ENCODE peak calls at places on chromosomes 6 and 20, in nine cellular contexts. One of them, this sample, is unnamed.

GRCh38 chr6:227074-227782 is 65.1 kb upstream of the DUSP22 start:
- DNase-seq in stimulated activated naive CD8-positive, alpha-beta T cell treated with anti-CD3 and anti-CD28 coated beads, Interleukin-15, Interleukin-2, amounts not matched to agents 100 U/mL and 50 U/mL, for 24 hours: peak
- DNase-seq in H9: no peak
- DNase-seq in stimulated activated CD8-positive, alpha-beta memory T cell treated with anti-CD3 and anti-CD28 coated beads, Interleukin-2, amount 100 ng/mL, for 48 hours: no peak
- DNase-seq in astrocyte of the spinal cord: no peak
- DNase-seq in stimulated activated CD4-positive, alpha-beta T cell treated with anti-CD3 and anti-CD28 coated beads, Interleukin-15, amount 100 ng/mL, for 1 hour: no peak
- DNase-seq in midbrain: peak
- DNase-seq in occipital lobe: peak
- DNase-seq in activated CD8-positive, alpha-beta T cell treated with anti-CD3 and anti-CD28 coated beads for 36 hours: peak
- DNase-seq in this sample: peak

GRCh38 chr6:43089874-43090556 is 13.9 kb downstream of the PTK7 start:
- DNase-seq in stimulated activated naive CD8-positive, alpha-beta T cell treated with anti-CD3 and anti-CD28 coated beads, Interleukin-15, Interleukin-2, amounts not matched to agents 100 U/mL and 50 U/mL, for 24 hours: no peak
- DNase-seq in H9: no peak
- DNase-seq in stimulated activated CD8-positive, alpha-beta memory T cell treated with anti-CD3 and anti-CD28 coated beads, Interleukin-2, amount 100 ng/mL, for 48 hours: no peak
- DNase-seq in astrocyte of the spinal cord: no peak
- DNase-seq in stimulated activated CD4-positive, alpha-beta T cell treated with anti-CD3 and anti-CD28 coated beads, Interleukin-15, amount 100 ng/mL, for 1 hour: no peak
- DNase-seq in midbrain: no peak
- DNase-seq in occipital lobe: no peak
- DNase-seq in activated CD8-positive, alpha-beta T cell treated with anti-CD3 and anti-CD28 coated beads for 36 hours: no peak
- DNase-seq in this sample: no peak

GRCh38 chr20:210809-211502 is 16.1 kb upstream of the DEFB129 start:
- DNase-seq in stimulated activated naive CD8-positive, alpha-beta T cell treated with anti-CD3 and anti-CD28 coated beads, Interleukin-15, Interleukin-2, amounts not matched to agents 100 U/mL and 50 U/mL, for 24 hours: no peak
- DNase-seq in H9: no peak
- DNase-seq in stimulated activated CD8-positive, alpha-beta memory T cell treated with anti-CD3 and anti-CD28 coated beads, Interleukin-2, amount 100 ng/mL, for 48 hours: no peak
- DNase-seq in astrocyte of the spinal cord: no peak
- DNase-seq in stimulated activated CD4-positive, alpha-beta T cell treated with anti-CD3 and anti-CD28 coated beads, Interleukin-15, amount 100 ng/mL, for 1 hour: no peak
- DNase-seq in midbrain: no peak
- DNase-seq in occipital lobe: no peak
- DNase-seq in activated CD8-positive, alpha-beta T cell treated with anti-CD3 and anti-CD28 coated beads for 36 hours: no peak
- DNase-seq in this sample: no peak

GRCh38 chr6:90003069-90003800 is 109.0 kb downstream of the GJA10 start:
- DNase-seq in stimulated activated naive CD8-positive, alpha-beta T cell treated with anti-CD3 and anti-CD28 coated beads, Interleukin-15, Interleukin-2, amounts not matched to agents 100 U/mL and 50 U/mL, for 24 hours: no peak
- DNase-seq in H9: no peak
- DNase-seq in stimulated activated CD8-positive, alpha-beta memory T cell treated with anti-CD3 and anti-CD28 coated beads, Interleukin-2, amount 100 ng/mL, for 48 hours: no peak
- DNase-seq in astrocyte of the spinal cord: no peak
- DNase-seq in stimulated activated CD4-positive, alpha-beta T cell treated with anti-CD3 and anti-CD28 coated beads, Interleukin-15, amount 100 ng/mL, for 1 hour: no peak
- DNase-seq in midbrain: no peak
- DNase-seq in occipital lobe: no peak
- DNase-seq in activated CD8-positive, alpha-beta T cell treated with anti-CD3 and anti-CD28 coated beads for 36 hours: no peak
- DNase-seq in this sample: no peak

GRCh38 chr6:122969999-122970398 is 26.0 kb upstream of the CLVS2 start:
- DNase-seq in stimulated activated naive CD8-positive, alpha-beta T cell treated with anti-CD3 and anti-CD28 coated beads, Interleukin-15, Interleukin-2, amounts not matched to agents 100 U/mL and 50 U/mL, for 24 hours: no peak
- DNase-seq in H9: no peak
- DNase-seq in stimulated activated CD8-positive, alpha-beta memory T cell treated with anti-CD3 and anti-CD28 coated beads, Interleukin-2, amount 100 ng/mL, for 48 hours: no peak
- DNase-seq in astrocyte of the spinal cord: no peak
- DNase-seq in stimulated activated CD4-positive, alpha-beta T cell treated with anti-CD3 and anti-CD28 coated beads, Interleukin-15, amount 100 ng/mL, for 1 hour: no peak
- DNase-seq in midbrain: no peak
- DNase-seq in occipital lobe: no peak
- DNase-seq in activated CD8-positive, alpha-beta T cell treated with anti-CD3 and anti-CD28 coated beads for 36 hours: no peak
- DNase-seq in this sample: no peak

GRCh38 chr6:44062771-44063560 is 64.3 kb downstream of the MRPL14 start:
- DNase-seq in stimulated activated naive CD8-positive, alpha-beta T cell treated with anti-CD3 and anti-CD28 coated beads, Interleukin-15, Interleukin-2, amounts not matched to agents 100 U/mL and 50 U/mL, for 24 hours: peak
- DNase-seq in H9: peak
- DNase-seq in stimulated activated CD8-positive, alpha-beta memory T cell treated with anti-CD3 and anti-CD28 coated beads, Interleukin-2, amount 100 ng/mL, for 48 hours: peak
- DNase-seq in astrocyte of the spinal cord: no peak
- DNase-seq in stimulated activated CD4-positive, alpha-beta T cell treated with anti-CD3 and anti-CD28 coated beads, Interleukin-15, amount 100 ng/mL, for 1 hour: no peak
- DNase-seq in midbrain: no peak
- DNase-seq in occipital lobe: no peak
- DNase-seq in activated CD8-positive, alpha-beta T cell treated with anti-CD3 and anti-CD28 coated beads for 36 hours: peak
- DNase-seq in this sample: peak

GRCh38 chr20:36658300-36658699 is 12.3 kb upstream of the SLA2 start:
- DNase-seq in stimulated activated naive CD8-positive, alpha-beta T cell treated with anti-CD3 and anti-CD28 coated beads, Interleukin-15, Interleukin-2, amounts not matched to agents 100 U/mL and 50 U/mL, for 24 hours: no peak
- DNase-seq in H9: no peak
- DNase-seq in stimulated activated CD8-positive, alpha-beta memory T cell treated with anti-CD3 and anti-CD28 coated beads, Interleukin-2, amount 100 ng/mL, for 48 hours: no peak
- DNase-seq in astrocyte of the spinal cord: no peak
- DNase-seq in stimulated activated CD4-positive, alpha-beta T cell treated with anti-CD3 and anti-CD28 coated beads, Interleukin-15, amount 100 ng/mL, for 1 hour: no peak
- DNase-seq in midbrain: no peak
- DNase-seq in occipital lobe: no peak
- DNase-seq in activated CD8-positive, alpha-beta T cell treated with anti-CD3 and anti-CD28 coated beads for 36 hours: peak
- DNase-seq in this sample: no peak

GRCh38 chr6:35876902-35877301 is 44.0 kb downstream of the SRPK1 start:
- DNase-seq in stimulated activated naive CD8-positive, alpha-beta T cell treated with anti-CD3 and anti-CD28 coated beads, Interleukin-15, Interleukin-2, amounts not matched to agents 100 U/mL and 50 U/mL, for 24 hours: no peak
- DNase-seq in H9: no peak
- DNase-seq in stimulated activated CD8-positive, alpha-beta memory T cell treated with anti-CD3 and anti-CD28 coated beads, Interleukin-2, amount 100 ng/mL, for 48 hours: no peak
- DNase-seq in astrocyte of the spinal cord: no peak
- DNase-seq in stimulated activated CD4-positive, alpha-beta T cell treated with anti-CD3 and anti-CD28 coated beads, Interleukin-15, amount 100 ng/mL, for 1 hour: no peak
- DNase-seq in midbrain: no peak
- DNase-seq in occipital lobe: no peak
- DNase-seq in activated CD8-positive, alpha-beta T cell treated with anti-CD3 and anti-CD28 coated beads for 36 hours: no peak
- DNase-seq in this sample: no peak

GRCh38 chr6:120960761-120961160 is 373.5 kb downstream of the TBC1D32 start:
- DNase-seq in stimulated activated naive CD8-positive, alpha-beta T cell treated with anti-CD3 and anti-CD28 coated beads, Interleukin-15, Interleukin-2, amounts not matched to agents 100 U/mL and 50 U/mL, for 24 hours: no peak
- DNase-seq in H9: no peak
- DNase-seq in stimulated activated CD8-positive, alpha-beta memory T cell treated with anti-CD3 and anti-CD28 coated beads, Interleukin-2, amount 100 ng/mL, for 48 hours: no peak
- DNase-seq in astrocyte of the spinal cord: no peak
- DNase-seq in stimulated activated CD4-positive, alpha-beta T cell treated with anti-CD3 and anti-CD28 coated beads, Interleukin-15, amount 100 ng/mL, for 1 hour: no peak
- DNase-seq in midbrain: no peak
- DNase-seq in occipital lobe: no peak
- DNase-seq in activated CD8-positive, alpha-beta T cell treated with anti-CD3 and anti-CD28 coated beads for 36 hours: no peak
- DNase-seq in this sample: no peak

GRCh38 chr6:170152111-170152926 is 138.6 kb downstream of the DLL1 start:
- DNase-seq in stimulated activated naive CD8-positive, alpha-beta T cell treated with anti-CD3 and anti-CD28 coated beads, Interleukin-15, Interleukin-2, amounts not matched to agents 100 U/mL and 50 U/mL, for 24 hours: no peak
- DNase-seq in H9: peak
- DNase-seq in stimulated activated CD8-positive, alpha-beta memory T cell treated with anti-CD3 and anti-CD28 coated beads, Interleukin-2, amount 100 ng/mL, for 48 hours: no peak
- DNase-seq in astrocyte of the spinal cord: peak
- DNase-seq in stimulated activated CD4-positive, alpha-beta T cell treated with anti-CD3 and anti-CD28 coated beads, Interleukin-15, amount 100 ng/mL, for 1 hour: no peak
- DNase-seq in midbrain: peak
- DNase-seq in occipital lobe: peak
- DNase-seq in activated CD8-positive, alpha-beta T cell treated with anti-CD3 and anti-CD28 coated beads for 36 hours: peak
- DNase-seq in this sample: no peak

GRCh38 chr20:41137412-41138216 is at the start of gene PLCG1:
- DNase-seq in stimulated activated naive CD8-positive, alpha-beta T cell treated with anti-CD3 and anti-CD28 coated beads, Interleukin-15, Interleukin-2, amounts not matched to agents 100 U/mL and 50 U/mL, for 24 hours: peak
- DNase-seq in H9: peak
- DNase-seq in stimulated activated CD8-positive, alpha-beta memory T cell treated with anti-CD3 and anti-CD28 coated beads, Interleukin-2, amount 100 ng/mL, for 48 hours: peak
- DNase-seq in astrocyte of the spinal cord: peak
- DNase-seq in stimulated activated CD4-positive, alpha-beta T cell treated with anti-CD3 and anti-CD28 coated beads, Interleukin-15, amount 100 ng/mL, for 1 hour: peak
- DNase-seq in midbrain: peak
- DNase-seq in occipital lobe: peak
- DNase-seq in activated CD8-positive, alpha-beta T cell treated with anti-CD3 and anti-CD28 coated beads for 36 hours: peak
- DNase-seq in this sample: peak

GRCh38 chr6:73968358-73968757 is 272.4 kb downstream of the CD109 start:
- DNase-seq in stimulated activated naive CD8-positive, alpha-beta T cell treated with anti-CD3 and anti-CD28 coated beads, Interleukin-15, Interleukin-2, amounts not matched to agents 100 U/mL and 50 U/mL, for 24 hours: no peak
- DNase-seq in H9: no peak
- DNase-seq in stimulated activated CD8-positive, alpha-beta memory T cell treated with anti-CD3 and anti-CD28 coated beads, Interleukin-2, amount 100 ng/mL, for 48 hours: no peak
- DNase-seq in astrocyte of the spinal cord: no peak
- DNase-seq in stimulated activated CD4-positive, alpha-beta T cell treated with anti-CD3 and anti-CD28 coated beads, Interleukin-15, amount 100 ng/mL, for 1 hour: no peak
- DNase-seq in midbrain: no peak
- DNase-seq in occipital lobe: no peak
- DNase-seq in activated CD8-positive, alpha-beta T cell treated with anti-CD3 and anti-CD28 coated beads for 36 hours: no peak
- DNase-seq in this sample: no peak

GRCh38 chr20:61537239-61537638 is 285.2 kb downstream of the CDH4 start:
- DNase-seq in stimulated activated naive CD8-positive, alpha-beta T cell treated with anti-CD3 and anti-CD28 coated beads, Interleukin-15, Interleukin-2, amounts not matched to agents 100 U/mL and 50 U/mL, for 24 hours: no peak
- DNase-seq in H9: no peak
- DNase-seq in stimulated activated CD8-positive, alpha-beta memory T cell treated with anti-CD3 and anti-CD28 coated beads, Interleukin-2, amount 100 ng/mL, for 48 hours: no peak
- DNase-seq in astrocyte of the spinal cord: no peak
- DNase-seq in stimulated activated CD4-positive, alpha-beta T cell treated with anti-CD3 and anti-CD28 coated beads, Interleukin-15, amount 100 ng/mL, for 1 hour: no peak
- DNase-seq in midbrain: no peak
- DNase-seq in occipital lobe: no peak
- DNase-seq in activated CD8-positive, alpha-beta T cell treated with anti-CD3 and anti-CD28 coated beads for 36 hours: no peak
- DNase-seq in this sample: no peak